ENCODE peak calls at places on chromosomes 2 and 18, in ten cellular contexts. A is fibroblast of lung; O is keratinocyte; Z is AG09309; W is CD8-positive, alpha-beta T cell; I is ovary; M is fibroblast of pulmonary artery; U is pancreas; G is BE2C; E is right lobe of liver. H is an unnamed sample.

GRCh38 chr2:231013820-231014219 is 17.9 kb downstream of the SPATA3 start:
- DNase-seq in A (no peak), O (no peak), Z (no peak), W (no peak), I (no peak), M (no peak), U (no peak), G (no peak), E (no peak), H (peak)

GRCh38 chr2:142306126-142306525 is 175.3 kb upstream of the LRP1B start:
- DNase-seq in A (peak), O (no peak), Z (no peak), W (no peak), I (no peak), M (no peak), U (no peak), G (no peak), E (no peak), H (no peak)

GRCh38 chr2:99879481-99879880 is 262.9 kb downstream of the AFF3 start:
- DNase-seq in A (peak), O (no peak), Z (no peak), W (no peak), I (no peak), M (no peak), U (no peak), G (no peak), E (no peak), H (no peak)

GRCh38 chr18:77448046-77448445 is 198.4 kb downstream of the GALR1 start:
- DNase-seq in A (no peak), O (no peak), Z (no peak), W (no peak), I (no peak), M (no peak), U (no peak), G (no peak), E (no peak), H (no peak)

GRCh38 chr2:3612639-3613523 is 18.0 kb downstream of the COLEC11 start:
- DNase-seq in A (no peak), O (no peak), Z (no peak), W (peak), I (peak), M (no peak), U (no peak), G (no peak), E (peak), H (no peak)

GRCh38 chr2:118102433-118103082 is 14.3 kb downstream of the INSIG2 start:
- DNase-seq in A (peak), O (no peak), Z (no peak), W (no peak), I (no peak), M (peak), U (no peak), G (no peak), E (no peak), H (peak)

GRCh38 chr2:190781604-190782198 is 98.9 kb upstream of the GLS start:
- DNase-seq in A (peak), O (no peak), Z (no peak), W (peak), I (peak), M (peak), U (no peak), G (peak), E (peak), H (peak)

GRCh38 chr2:134446431-134447091 is 192.7 kb downstream of the MGAT5 start:
- DNase-seq in A (peak), O (no peak), Z (no peak), W (no peak), I (no peak), M (peak), U (no peak), G (no peak), E (no peak), H (peak)

GRCh38 chr18:56175309-56175708 is 463.1 kb downstream of the TXNL1 start:
- DNase-seq in A (no peak), O (no peak), Z (no peak), W (no peak), I (no peak), M (no peak), U (no peak), G (no peak), E (no peak), H (no peak)

GRCh38 chr2:70946832-70947442 is 11.2 kb downstream of the ATP6V1B1 start:
- DNase-seq in A (peak), O (no peak), Z (no peak), W (peak), I (peak), M (peak), U (no peak), G (peak), E (peak), H (peak)

GRCh38 chr2:120661551-120661950 is 74.1 kb upstream of the GLI2 start:
- DNase-seq in A (peak), O (no peak), Z (no peak), W (no peak), I (peak), M (no peak), U (no peak), G (peak), E (no peak), H (no peak)

GRCh38 chr18:59704146-59704545 is 6.9 kb upstream of the CCBE1 start:
- DNase-seq in A (no peak), O (no peak), Z (no peak), W (no peak), I (no peak), M (no peak), U (no peak), G (no peak), E (no peak), H (peak)

GRCh38 chr18:9188359-9189231 is 52.0 kb downstream of the ANKRD12 start:
- DNase-seq in A (no peak), O (no peak), Z (no peak), W (no peak), I (no peak), M (no peak), U (no peak), G (no peak), E (no peak), H (no peak)

GRCh38 chr2:8694737-8695136 is 12.9 kb downstream of the ID2 start:
- DNase-seq in A (peak), O (no peak), Z (no peak), W (no peak), I (no peak), M (peak), U (no peak), G (no peak), E (no peak), H (no peak)

GRCh38 chr2:30236591-30237245 is 5.4 kb downstream of the LBH start:
- DNase-seq in A (no peak), O (no peak), Z (no peak), W (peak), I (no peak), M (no peak), U (no peak), G (no peak), E (no peak), H (no peak)

GRCh38 chr18:25517881-25518715 is 166.1 kb upstream of the ZNF521 start:
- DNase-seq in A (no peak), O (no peak), Z (no peak), W (no peak), I (no peak), M (no peak), U (no peak), G (no peak), E (no peak), H (no peak)

GRCh38 chr2:88054300-88055048 is 1.1 kb downstream of the KRCC1 start:
- DNase-seq in A (peak), O (no peak), Z (no peak), W (no peak), I (peak), M (peak), U (no peak), G (no peak), E (no peak), H (no peak)

DNA sequence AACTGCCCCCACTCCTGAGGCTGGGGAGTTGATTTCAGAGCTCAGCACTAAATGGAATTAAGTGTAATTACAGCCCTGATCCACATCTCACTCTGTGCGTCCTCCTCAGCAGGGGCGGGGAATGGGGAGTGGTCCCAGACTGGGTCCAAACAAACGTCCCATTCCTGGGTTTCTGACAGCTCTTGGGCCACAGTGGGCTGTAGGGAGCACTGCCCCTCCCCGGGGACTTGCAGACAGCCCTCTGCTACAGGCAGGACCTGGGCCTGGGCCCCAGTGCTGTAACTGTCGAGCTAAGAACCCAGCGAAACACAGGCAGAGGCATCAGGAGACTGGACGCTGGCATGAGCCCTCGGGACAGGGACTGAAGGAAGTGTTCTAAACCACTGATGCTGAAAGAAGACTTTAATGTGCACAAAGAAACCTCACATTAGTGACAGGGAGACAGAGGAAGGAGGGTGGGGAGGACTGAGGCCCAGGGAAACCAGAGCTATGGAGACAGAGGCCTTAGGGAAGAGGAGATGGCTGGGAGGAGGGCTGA is 5.7 kb upstream of the SEMA4C start:
- DNase-seq in A (no peak), O (no peak), Z (no peak), W (no peak), I (no peak), M (no peak), U (no peak), G (peak), E (no peak), H (no peak)
- TF ChIP-seq CTCF in A (no peak), O (no peak), Z (no peak), W (no peak), I (no peak), M (no peak), U (no peak), G (no peak), E (no peak), H (no peak)

GRCh38 chr2:238305965-238306679 is 14.2 kb upstream of the TRAF3IP1 start:
- DNase-seq in A (no peak), O (no peak), Z (no peak), W (no peak), I (no peak), M (no peak), U (no peak), G (no peak), E (peak), H (no peak)
- H3K4me3 ChIP-seq in A (no peak), O (no peak), Z (no peak), W (no peak), I (no peak), M (no peak), U (no peak), G (no peak), E (no peak), H (no peak)

GRCh38 chr2:201830666-201831065 is 24.3 kb downstream of the CDK15 start:
- DNase-seq in A (no peak), O (no peak), Z (no peak), W (no peak), I (no peak), M (no peak), U (no peak), G (no peak), E (no peak), H (no peak)

GRCh38 chr2:201837391-201837790 is 31.1 kb downstream of the CDK15 start:
- DNase-seq in A (no peak), O (no peak), Z (no peak), W (no peak), I (no peak), M (no peak), U (no peak), G (no peak), E (no peak), H (no peak)

GRCh38 chr2:201835066-201835465 is 28.7 kb downstream of the CDK15 start:
- DNase-seq in A (no peak), O (no peak), Z (no peak), W (no peak), I (no peak), M (no peak), U (no peak), G (no peak), E (no peak), H (no peak)

GRCh38 chr2:201831469-201831868 is 25.1 kb downstream of the CDK15 start:
- DNase-seq in A (peak), O (no peak), Z (peak), W (no peak), I (no peak), M (peak), U (no peak), G (no peak), E (no peak), H (no peak)

GRCh38 chr2:201833796-201834195 is 27.5 kb downstream of the CDK15 start:
- DNase-seq in A (peak), O (no peak), Z (no peak), W (no peak), I (no peak), M (no peak), U (no peak), G (no peak), E (no peak), H (no peak)
- TF ChIP-seq CTCF in A (no peak), O (no peak), Z (no peak), W (no peak), I (no peak), M (no peak), U (no peak), G (no peak), E (no peak), H (no peak)

GRCh38 chr18:75247601-75248421 is 37.2 kb downstream of the TSHZ1 start:
- DNase-seq in A (peak), O (no peak), Z (peak), W (no peak), I (no peak), M (peak), U (no peak), G (no peak), E (no peak), H (peak)
- H3K4me3 ChIP-seq in A (peak), O (peak), Z (peak), W (peak), I (peak), M (peak), U (peak), G (peak), E (peak), H (peak)

DNA sequence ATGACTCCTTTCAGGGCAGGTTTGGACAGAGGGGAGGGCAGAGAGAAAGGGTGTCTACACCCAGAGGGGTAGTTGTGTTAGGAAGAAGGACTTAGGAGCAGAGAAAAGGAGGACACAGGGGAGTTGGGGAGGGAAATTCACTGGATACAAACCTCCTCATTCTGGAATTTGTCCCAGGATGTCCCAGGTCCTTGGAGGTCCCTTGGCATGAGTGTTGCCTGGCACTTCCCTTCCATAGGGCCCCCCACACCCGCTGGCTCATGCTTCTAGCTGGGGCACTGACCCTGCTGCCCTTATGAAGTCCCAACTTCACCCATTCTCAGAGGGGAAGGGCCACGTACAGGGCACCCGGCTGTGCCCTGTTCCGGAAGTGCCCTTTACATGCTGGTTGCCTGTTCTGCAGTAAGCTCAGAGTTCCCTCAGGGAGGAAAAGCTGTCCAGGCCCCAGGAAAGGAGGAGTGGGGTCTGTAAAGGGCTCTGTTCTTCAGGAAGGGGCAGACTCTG is 93.6 kb upstream of the SMAD2 start:
- DNase-seq in A (no peak), O (no peak), Z (no peak), W (no peak), I (no peak), M (no peak), U (no peak), G (no peak), E (no peak), H (no peak)
- TF ChIP-seq CTCF in A (no peak), O (no peak), Z (no peak), W (no peak), I (no peak), M (no peak), U (no peak), G (no peak), E (no peak), H (no peak)

GRCh38 chr2:161625314-161625919 is 1.2 kb downstream of the SLC4A10 start:
- DNase-seq in A (no peak), O (no peak), Z (no peak), W (no peak), I (no peak), M (no peak), U (peak), G (no peak), E (no peak), H (no peak)
- H3K4me3 ChIP-seq in A (no peak), O (no peak), Z (no peak), W (no peak), I (no peak), M (no peak), U (no peak), G (no peak), E (no peak), H (no peak)